ENCODE peak calls at places on chromosome 10, in seven cellular contexts. X, A, L, Y, D, Q and G are unnamed samples.

GRCh38 chr10:621981-622740 is 67.3 kb downstream of the DIP2C start:
- DNase-seq in X (no peak), A (no peak), L (no peak), Y (no peak), D (no peak), Q (no peak), G (no peak)

GRCh38 chr10:20767028-20767427 is 130.1 kb downstream of the NEBL start:
- DNase-seq in X (no peak), A (no peak), L (no peak), Y (no peak), D (no peak), Q (no peak), G (no peak)

GRCh38 chr10:48564466-48565150 is 40.3 kb downstream of the ARHGAP22 start:
- DNase-seq in X (no peak), A (no peak), L (no peak), Y (no peak), D (no peak), Q (no peak), G (no peak)

GRCh38 chr10:71694567-71694968 is 25.0 kb downstream of the C10orf105 start:
- DNase-seq in X (no peak), A (no peak), L (no peak), Y (no peak), D (no peak), Q (no peak), G (no peak)

GRCh38 chr10:102579206-102579790 is 65.0 kb upstream of the TRIM8 start:
- DNase-seq in X (no peak), A (no peak), L (no peak), Y (no peak), D (no peak), Q (no peak), G (no peak)

GRCh38 chr10:110209399-110209925 is 2.1 kb downstream of the MXI1 start:
- DNase-seq in X (peak), A (peak), L (peak), Y (peak), D (no peak), Q (peak), G (no peak)

GRCh38 chr10:70358446-70358845 is 24.0 kb downstream of the LRRC20 start:
- DNase-seq in X (no peak), A (no peak), L (no peak), Y (no peak), D (no peak), Q (no peak), G (no peak)

GRCh38 chr10:121609426-121610380 is 11.5 kb upstream of the FGFR2 start:
- DNase-seq in X (no peak), A (no peak), L (no peak), Y (no peak), D (no peak), Q (no peak), G (no peak)

GRCh38 chr10:80488539-80489066 is 34.5 kb downstream of the TSPAN14 start:
- DNase-seq in X (no peak), A (no peak), L (no peak), Y (no peak), D (no peak), Q (no peak), G (no peak)

GRCh38 chr10:72323108-72323932 is 31.4 kb downstream of the DNAJB12 start:
- DNase-seq in X (no peak), A (no peak), L (no peak), Y (no peak), D (no peak), Q (no peak), G (no peak)

GRCh38 chr10:25112016-25112415 is 62.8 kb upstream of the GPR158 start:
- DNase-seq in X (no peak), A (no peak), L (no peak), Y (no peak), D (no peak), Q (no peak), G (no peak)

GRCh38 chr10:68110027-68110426 is 739 bp downstream of the MYPN start:
- DNase-seq in X (no peak), A (no peak), L (no peak), Y (no peak), D (no peak), Q (no peak), G (no peak)

GRCh38 chr10:114605155-114605797 is 52.8 kb downstream of the ABLIM1 start:
- DNase-seq in X (no peak), A (no peak), L (no peak), Y (peak), D (no peak), Q (no peak), G (no peak)

GRCh38 chr10:119740096-119740495 is 14.2 kb downstream of the INPP5F start:
- DNase-seq in X (no peak), A (no peak), L (no peak), Y (no peak), D (no peak), Q (no peak), G (no peak)

GRCh38 chr10:86758231-86759072 is 2.0 kb downstream of the BMPR1A start:
- DNase-seq in X (no peak), A (no peak), L (no peak), Y (no peak), D (no peak), Q (no peak), G (no peak)

GRCh38 chr10:118305730-118306129 is 36.4 kb downstream of the FAM204A start:
- DNase-seq in X (no peak), A (no peak), L (no peak), Y (no peak), D (no peak), Q (no peak), G (no peak)

GRCh38 chr10:72270607-72271281 is 3.0 kb upstream of the DDIT4 start:
- DNase-seq in X (no peak), A (no peak), L (no peak), Y (no peak), D (no peak), Q (no peak), G (no peak)

GRCh38 chr10:102465466-102465865 is 14.1 kb upstream of the C10orf95 start:
- DNase-seq in X (no peak), A (no peak), L (no peak), Y (no peak), D (no peak), Q (no peak), G (no peak)

GRCh38 chr10:121788115-121788514 is 139.7 kb downstream of the ATE1 start:
- DNase-seq in X (no peak), A (no peak), L (no peak), Y (no peak), D (no peak), Q (no peak), G (no peak)

GRCh38 chr10:69655868-69656555 is 26.0 kb downstream of the FAM241B start:
- DNase-seq in X (no peak), A (no peak), L (no peak), Y (no peak), D (no peak), Q (no peak), G (peak)

GRCh38 chr10:129851941-129852650 is 112.0 kb downstream of the EBF3 start:
- DNase-seq in X (no peak), A (no peak), L (peak), Y (no peak), D (no peak), Q (no peak), G (no peak)

GRCh38 chr10:75771606-75772005 is 340.2 kb downstream of the LRMDA start:
- DNase-seq in X (no peak), A (no peak), L (no peak), Y (no peak), D (no peak), Q (no peak), G (no peak)

GRCh38 chr10:78337646-78338391 is 304.2 kb downstream of the RPS24 start:
- DNase-seq in X (no peak), A (no peak), L (no peak), Y (no peak), D (no peak), Q (peak), G (no peak)

GRCh38 chr10:70106958-70107791 is 25.4 kb downstream of the AIFM2 start:
- DNase-seq in X (no peak), A (no peak), L (peak), Y (no peak), D (peak), Q (no peak), G (peak)

GRCh38 chr10:5081091-5081490 is 13.1 kb upstream of the AKR1C3 start:
- DNase-seq in X (no peak), A (no peak), L (no peak), Y (no peak), D (no peak), Q (no peak), G (no peak)

GRCh38 chr10:59537451-59537850 is 172.2 kb downstream of the SLC16A9 start:
- DNase-seq in X (no peak), A (no peak), L (no peak), Y (no peak), D (no peak), Q (no peak), G (no peak)

GRCh38 chr10:80487791-80488538 is 33.9 kb downstream of the TSPAN14 start:
- DNase-seq in X (peak), A (peak), L (no peak), Y (no peak), D (no peak), Q (no peak), G (no peak)

GRCh38 chr10:78559514-78560392 is 509.0 kb upstream of the ZMIZ1 start:
- DNase-seq in X (no peak), A (no peak), L (no peak), Y (no peak), D (no peak), Q (no peak), G (no peak)

GRCh38 chr10:32680803-32681557 is 235.0 kb downstream of the CCDC7 start:
- DNase-seq in X (no peak), A (no peak), L (no peak), Y (no peak), D (no peak), Q (no peak), G (no peak)